ENCODE peak calls at places on chromosomes 12 and 14, in seven cellular contexts. R, L, A, S, B, O and J are unnamed samples.

GRCh38 chr12:124720687-124721500 is 142.8 kb downstream of the SCARB1 start:
- DNase-seq in R (no peak), B (no peak), A (peak; percentile 36), S (peak; percentile 39), O (peak; percentile 47), L (no peak), J (no peak)

GRCh38 chr12:67795235-67795634 is 146.7 kb downstream of the DYRK2 start:
- DNase-seq in L (no peak), A (peak; percentile 23), O (no peak), B (no peak), R (no peak), S (no peak), J (no peak)

GRCh38 chr12:1776139-1776975 is 44.0 kb upstream of the LRTM2 start:
- DNase-seq in A (peak; percentile 76), R (no peak), B (no peak), O (no peak), L (peak; percentile 20), S (no peak), J (no peak)

GRCh38 chr14:73266317-73266716 is 29.0 kb downstream of the PAPLN start:
- DNase-seq in L (no peak), R (no peak), S (no peak), O (no peak), B (no peak), A (no peak), J (no peak)

GRCh38 chr12:58502236-58502635 is 418.1 kb downstream of the LRIG3 start:
- DNase-seq in O (no peak), B (no peak), R (no peak), S (no peak), L (no peak), A (peak; percentile 13), J (no peak)

GRCh38 chr14:73457050-73457934 is 1.1 kb downstream of the NUMB start:
- DNase-seq in S (no peak), L (no peak), B (peak; percentile 49), R (no peak), A (peak; percentile 35), O (peak; percentile 49), J (no peak)

GRCh38 chr14:103006991-103007520 is 50.3 kb downstream of the CDC42BPB start:
- DNase-seq in A (no peak), O (no peak), S (no peak), L (no peak), B (no peak), R (no peak), J (no peak)

GRCh38 chr12:132308311-132309161 is 20.9 kb downstream of the GALNT9 start:
- DNase-seq in R (no peak), A (no peak), B (no peak), L (no peak), S (no peak), O (no peak), J (no peak)

DNA sequence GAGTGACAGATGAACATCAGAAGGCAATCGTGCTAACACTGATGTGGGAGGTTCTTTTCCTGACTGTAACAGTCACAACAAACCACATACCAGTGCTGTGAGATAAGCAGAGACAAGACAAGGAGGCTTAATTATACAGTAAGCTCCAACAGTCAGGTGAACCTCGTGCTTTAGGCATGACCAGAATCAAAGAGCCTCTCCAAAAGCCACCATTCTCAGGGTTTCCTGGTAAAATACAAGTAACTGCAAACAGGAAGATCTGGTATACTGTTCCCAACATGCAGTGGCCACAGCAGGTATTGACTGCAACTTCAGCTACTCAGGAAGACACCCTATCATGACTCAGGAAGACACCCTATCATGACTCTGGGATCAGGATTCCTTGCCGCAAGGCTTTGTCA is 47.3 kb upstream of the GTF2A1 start:
- DNase-seq in L (no peak), B (no peak), S (no peak), A (peak; percentile 11), O (no peak), R (no peak), J (no peak)
- TF ChIP-seq CTCF in L (no peak), B (no peak), S (no peak), A (no peak), O (no peak), R (no peak), J (no peak)

DNA sequence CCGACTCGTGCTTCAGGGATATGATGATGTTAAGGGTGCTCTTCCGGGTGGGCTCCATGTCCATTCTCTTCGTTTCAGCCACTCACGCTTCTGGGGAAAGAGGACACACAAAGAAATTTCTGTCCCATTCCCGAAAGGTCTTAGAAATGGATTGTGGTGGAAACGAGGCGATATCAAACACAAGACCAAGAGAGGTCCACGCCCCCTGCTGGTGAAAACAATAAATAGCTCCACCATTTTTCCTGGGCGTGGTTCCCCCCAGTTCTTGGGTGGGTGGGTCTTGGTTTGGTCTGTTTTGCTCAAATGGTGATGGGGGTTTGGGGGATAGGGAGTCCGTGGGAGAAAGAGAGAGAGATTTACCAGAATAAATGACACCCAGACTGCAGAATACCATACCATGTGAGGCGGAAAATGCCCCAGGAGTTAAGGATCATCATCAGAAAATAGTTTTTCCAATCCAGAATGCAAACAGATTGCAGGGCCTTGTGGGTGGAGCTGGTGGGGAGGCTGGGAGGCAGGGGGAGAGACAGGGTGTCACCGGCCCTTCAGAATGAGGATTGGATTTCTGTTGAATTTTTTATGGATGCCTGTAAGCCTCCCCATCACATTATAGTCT is 55.6 kb downstream of the SRRM4 start:
- DNase-seq in B (no peak), A (peak; percentile 1), O (no peak), R (no peak), L (no peak), S (peak; percentile 8), J (no peak)
- TF ChIP-seq CTCF in B (peak; percentile 13), A (peak; percentile 17), O (peak; percentile 36), R (peak; percentile 25), L (peak; percentile 40), S (peak; percentile 49), J (peak; percentile 31)

GRCh38 chr12:49397000-49397399 is 29.7 kb downstream of the SPATS2 start:
- DNase-seq in O (no peak), B (no peak), L (no peak), S (no peak), R (no peak), A (no peak), J (no peak)
- TF ChIP-seq CTCF in O (no peak), B (no peak), L (no peak), S (no peak), R (no peak), A (no peak), J (no peak)

GRCh38 chr12:64678248-64678647 is 68.0 kb downstream of the RASSF3 start:
- DNase-seq in B (no peak), S (no peak), O (no peak), L (no peak), A (no peak), R (no peak), J (no peak)
- TF ChIP-seq CTCF in B (no peak), S (no peak), O (no peak), L (no peak), A (no peak), R (no peak), J (peak; percentile 15)

GRCh38 chr14:38404100-38404541 is 148.2 kb upstream of the CLEC14A start:
- DNase-seq in S (no peak), R (peak; percentile 46), B (no peak), L (no peak), O (no peak), A (peak; percentile 75), J (no peak)

GRCh38 chr14:38404616-38405015 is 148.7 kb upstream of the CLEC14A start:
- DNase-seq in S (no peak), B (no peak), O (no peak), R (no peak), A (peak; percentile 40), L (no peak), J (no peak)

GRCh38 chr14:38409081-38409705 is 153.3 kb upstream of the CLEC14A start:
- DNase-seq in R (no peak), L (no peak), O (no peak), S (no peak), B (no peak), A (peak; percentile 56), J (peak; percentile 72)

GRCh38 chr14:38400751-38401150 is 144.9 kb upstream of the CLEC14A start:
- DNase-seq in B (no peak), A (no peak), O (no peak), R (no peak), L (no peak), S (no peak), J (no peak)

DNA sequence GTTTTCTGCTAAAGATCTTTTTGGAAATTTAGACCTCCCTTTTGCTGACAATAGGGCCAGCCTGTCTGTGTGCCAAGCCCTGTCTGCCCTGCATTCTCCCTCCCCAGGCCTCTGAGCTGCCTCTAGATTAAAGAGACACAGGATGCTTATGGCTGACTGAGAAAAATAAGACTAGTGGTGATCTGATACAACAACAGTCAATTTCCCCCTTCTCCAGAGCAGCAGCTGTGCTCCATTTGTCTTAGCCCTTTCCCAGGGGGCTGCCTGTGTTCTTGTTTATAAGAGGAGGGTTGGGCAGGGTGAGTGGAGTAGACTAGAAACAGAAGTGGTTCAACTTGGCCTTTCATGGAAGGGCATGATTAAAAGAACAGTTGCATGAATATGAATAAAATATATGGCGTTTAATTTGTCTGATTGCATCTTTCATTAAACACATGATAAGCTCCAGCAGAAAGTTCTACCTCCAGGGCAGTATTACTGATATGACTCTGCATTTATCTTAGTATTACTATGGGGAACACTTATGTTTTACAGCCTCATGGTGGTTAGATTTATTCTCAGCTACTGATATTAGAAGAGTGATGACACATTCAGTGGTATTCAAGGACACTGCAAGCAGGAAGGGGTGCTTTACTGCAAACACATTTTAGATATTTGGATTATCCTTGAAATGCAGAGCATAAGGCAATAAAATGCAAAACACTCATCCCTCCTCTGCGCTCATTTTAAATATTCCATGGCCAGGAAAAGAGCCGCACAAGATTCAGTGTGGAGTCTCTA is 150.1 kb upstream of the CLEC14A start:
- DNase-seq in O (peak; percentile 31), L (no peak), S (no peak), B (no peak), A (peak; percentile 52), R (no peak), J (no peak)
- TF ChIP-seq CTCF in O (no peak), L (peak; percentile 15), S (no peak), B (no peak), A (peak; percentile 26), R (peak; percentile 29), J (no peak)

DNA sequence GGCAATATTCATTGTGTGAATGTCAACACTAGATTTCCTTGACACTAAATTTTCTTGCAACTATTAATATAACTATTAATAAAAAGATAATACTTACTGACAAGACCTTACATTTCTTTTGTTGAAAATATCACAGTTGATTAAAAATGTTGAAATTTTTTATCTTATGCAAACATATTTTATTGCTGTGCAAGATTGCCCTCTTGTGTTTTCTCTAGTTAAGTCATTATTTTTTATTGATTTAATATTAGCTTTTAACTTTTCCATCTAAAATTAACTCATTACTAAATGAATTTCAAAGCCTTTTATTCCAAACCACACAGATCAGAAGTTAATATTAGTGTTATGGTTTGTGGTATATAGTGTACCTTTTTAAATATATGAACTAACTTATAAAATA is 11.7 kb upstream of the NAA30 start:
- DNase-seq in A (peak; percentile 35), R (no peak), O (no peak), S (no peak), B (no peak), L (no peak), J (no peak)
- TF ChIP-seq CTCF in A (peak; percentile 37), R (peak; percentile 11), O (no peak), S (no peak), B (no peak), L (no peak), J (peak; percentile 16)

GRCh38 chr12:17527021-17527420 is 563.0 kb downstream of the RERGL start:
- DNase-seq in L (no peak), R (no peak), S (no peak), A (no peak), O (no peak), B (no peak), J (no peak)

GRCh38 chr12:17528394-17528793 is 561.6 kb downstream of the RERGL start:
- DNase-seq in O (no peak), S (no peak), R (no peak), L (no peak), B (no peak), A (no peak), J (no peak)
- TF ChIP-seq CTCF in O (no peak), S (no peak), R (no peak), L (no peak), B (no peak), A (no peak), J (no peak)